ENCODE peak calls at places on chromosomes 13 and 19, in four cellular contexts. D is B cell, A is cardiac muscle cell, K is choroid plexus epithelial cell. U is an unnamed sample.

GRCh38 chr19:40778865-40779284 is 828 bp downstream of the RAB4B start:
- DNase-seq in D (no peak), A (no peak), K (peak), U (no peak)

GRCh38 chr13:112741835-112742570 is 52.2 kb downstream of the ATP11A start:
- DNase-seq in D (no peak), A (no peak), K (no peak), U (no peak)

GRCh38 chr19:29651622-29652394 is 13.5 kb upstream of the PLEKHF1 start:
- DNase-seq in D (no peak), A (no peak), K (no peak), U (no peak)

GRCh38 chr19:57348136-57348535 is 2.9 kb upstream of the ZNF304 start:
- DNase-seq in D (no peak), A (peak), K (peak), U (no peak)

GRCh38 chr19:40599331-40600085 is 1.7 kb upstream of the LTBP4 start:
- DNase-seq in D (no peak), A (no peak), K (no peak), U (no peak)

GRCh38 chr19:4577020-4577782 is 17.7 kb upstream of the SEMA6B start:
- DNase-seq in D (no peak), A (peak), K (peak), U (no peak)

GRCh38 chr13:40496035-40496810 is 170.2 kb downstream of the FOXO1 start:
- DNase-seq in D (no peak), A (no peak), K (no peak), U (no peak)

GRCh38 chr19:47790398-47790814 is 11.9 kb downstream of the SELENOW start:
- DNase-seq in D (peak), A (peak), K (peak), U (peak)

GRCh38 chr19:35318679-35319448 is 10.1 kb upstream of the CD22 start:
- DNase-seq in D (peak), A (peak), K (peak), U (peak)

GRCh38 chr13:26707122-26708006 is 53.2 kb downstream of the GPR12 start:
- DNase-seq in D (no peak), A (peak), K (peak), U (peak)

GRCh38 chr13:38530492-38530891 is 156.4 kb upstream of the FREM2 start:
- DNase-seq in D (no peak), A (peak), K (peak), U (no peak)

GRCh38 chr19:980133-980998 is 3.8 kb upstream of the WDR18 start:
- DNase-seq in D (no peak), A (peak), K (peak), U (no peak)

GRCh38 chr19:3171894-3172679 is 6.5 kb upstream of the S1PR4 start:
- DNase-seq in D (no peak), A (no peak), K (no peak), U (no peak)

GRCh38 chr13:66992183-66992582 is 238.0 kb downstream of the PCDH9 start:
- DNase-seq in D (no peak), A (peak), K (peak), U (peak)

GRCh38 chr13:73703606-73704005 is 430.6 kb downstream of the KLF12 start:
- DNase-seq in D (no peak), A (no peak), K (no peak), U (no peak)

GRCh38 chr13:40600145-40600751 is 66.2 kb downstream of the FOXO1 start:
- DNase-seq in D (no peak), A (no peak), K (no peak), U (no peak)

GRCh38 chr19:17370026-17370587 is 7.0 kb downstream of the PLVAP start:
- DNase-seq in D (no peak), A (peak), K (peak), U (no peak)

GRCh38 chr13:109816112-109816978 is 30.0 kb upstream of the IRS2 start:
- DNase-seq in D (no peak), A (no peak), K (no peak), U (no peak)